ENCODE peak calls at places on chromosomes 6 and 20, in four cellular contexts. C, U, Z and I are unnamed samples.
A peak's percentile ranks its signal among the peaks of the same experiment; 100 is the strongest.

GRCh38 chr6:124368131-124368530 is 564.5 kb downstream of the NKAIN2 start:
- DNase-seq in C (no peak), U (no peak), Z (no peak), I (no peak)

GRCh38 chr6:133646021-133646682 is 242.8 kb upstream of the TCF21 start:
- DNase-seq in C (no peak), U (peak; percentile 81), Z (no peak), I (peak; percentile 84)

GRCh38 chr6:24799541-24799915 is 811 bp upstream of the ARMH2 start:
- DNase-seq in C (no peak), U (no peak), Z (no peak), I (no peak)

GRCh38 chr6:39335780-39336541 is 13.5 kb upstream of the KCNK16 start:
- DNase-seq in C (no peak), U (no peak), Z (peak; percentile 29), I (no peak)

GRCh38 chr6:51301969-51302368 is 483.3 kb downstream of the TFAP2B start:
- DNase-seq in C (no peak), U (no peak), Z (no peak), I (no peak)

GRCh38 chr20:41249781-41250281 is 67.7 kb downstream of the ZHX3 start:
- DNase-seq in C (no peak), U (peak; percentile 29), Z (no peak), I (no peak)

GRCh38 chr6:136158398-136158797 is 91.7 kb downstream of the MTFR2 start:
- DNase-seq in C (no peak), U (peak; percentile 76), Z (no peak), I (no peak)

GRCh38 chr20:25061821-25062530 is 4.0 kb upstream of the ACSS1 start:
- DNase-seq in C (no peak), U (no peak), Z (no peak), I (no peak)

GRCh38 chr6:161429921-161430490 is 156.1 kb upstream of the AGPAT4 start:
- DNase-seq in C (no peak), U (peak; percentile 33), Z (no peak), I (no peak)

GRCh38 chr6:31597006-31597405 is 4.2 kb upstream of the NCR3 start:
- DNase-seq in C (no peak), U (no peak), Z (no peak), I (peak; percentile 40)

GRCh38 chr6:25956231-25956630 is 6.4 kb upstream of the TRIM38 start:
- DNase-seq in C (no peak), U (no peak), Z (no peak), I (no peak)

GRCh38 chr6:43171284-43172126 is 436 bp downstream of the SRF start:
- DNase-seq in C (no peak), U (no peak), Z (no peak), I (no peak)

GRCh38 chr6:146883640-146884531 is 285.1 kb downstream of the ADGB start:
- DNase-seq in C (no peak), U (no peak), Z (no peak), I (no peak)

GRCh38 chr6:122207794-122208193 is 191.7 kb upstream of the HSF2 start:
- DNase-seq in C (no peak), U (peak; percentile 26), Z (no peak), I (no peak)

GRCh38 chr6:36691011-36691410 is 6.6 kb upstream of the RAB44 start:
- DNase-seq in C (no peak), U (no peak), Z (no peak), I (no peak)

GRCh38 chr20:11777861-11778570 is 139.7 kb upstream of the BTBD3 start:
- DNase-seq in C (no peak), U (peak; percentile 13), Z (no peak), I (peak; percentile 50)

GRCh38 chr6:169990095-169991030 is 238.9 kb downstream of the ERMARD start:
- DNase-seq in C (peak; percentile 58), U (no peak), Z (no peak), I (no peak)

GRCh38 chr6:75205776-75206334 is at the start of gene COL12A1:
- DNase-seq in C (peak; percentile 29), U (peak; percentile 99), Z (peak; percentile 70), I (peak; percentile 99)

GRCh38 chr6:92292067-92292466 is 1127.3 kb downstream of the EPHA7 start:
- DNase-seq in C (no peak), U (no peak), Z (no peak), I (no peak)

GRCh38 chr6:506508-506907 is 115.0 kb downstream of the IRF4 start:
- DNase-seq in C (peak; percentile 73), U (no peak), Z (no peak), I (no peak)

GRCh38 chr6:150413768-150414167 is 45.0 kb downstream of the IYD start:
- DNase-seq in C (no peak), U (no peak), Z (no peak), I (no peak)

GRCh38 chr6:47180633-47181032 is 129.1 kb downstream of the TNFRSF21 start:
- DNase-seq in C (no peak), U (peak; percentile 26), Z (no peak), I (peak; percentile 66)

GRCh38 chr6:96522469-96523009 is 933 bp downstream of the UFL1 start:
- DNase-seq in C (no peak), U (peak; percentile 30), Z (no peak), I (peak; percentile 3)

GRCh38 chr20:16434087-16434664 is 139.1 kb downstream of the KIF16B start:
- DNase-seq in C (peak; percentile 26), U (peak; percentile 28), Z (peak; percentile 59), I (no peak)

GRCh38 chr20:25254986-25255680 is 7.2 kb downstream of the PYGB start:
- DNase-seq in C (no peak), U (no peak), Z (peak; percentile 74), I (no peak)

GRCh38 chr20:18276821-18277220 is 11.5 kb upstream of the ZNF133 start:
- DNase-seq in C (peak; percentile 59), U (peak; percentile 76), Z (peak; percentile 80), I (peak; percentile 38)

GRCh38 chr6:66902457-66902856 is 1195.4 kb upstream of the EYS start:
- DNase-seq in C (no peak), U (no peak), Z (no peak), I (no peak)

GRCh38 chr6:38805127-38805655 is 90.1 kb downstream of the DNAH8 start:
- DNase-seq in C (no peak), U (no peak), Z (no peak), I (no peak)

GRCh38 chr20:47568019-47568418 is 66.3 kb downstream of the NCOA3 start:
- DNase-seq in C (no peak), U (peak; percentile 96), Z (peak; percentile 57), I (peak; percentile 92)

GRCh38 chr6:143060806-143061596 is at the start of gene AIG1:
- DNase-seq in C (no peak), U (peak; percentile 57), Z (peak; percentile 79), I (no peak)

GRCh38 chr6:11774392-11774791 is 4.2 kb downstream of the ADTRP start:
- DNase-seq in C (no peak), U (no peak), Z (no peak), I (no peak)

GRCh38 chr20:19757973-19758887 is at the start of gene RIN2:
- DNase-seq in C (peak; percentile 62), U (peak; percentile 85), Z (no peak), I (peak; percentile 74)

GRCh38 chr6:154617175-154617574 is 106.7 kb upstream of the CNKSR3 start:
- DNase-seq in C (no peak), U (no peak), Z (no peak), I (no peak)

GRCh38 chr20:49677777-49678758 is 35.6 kb downstream of the B4GALT5 start:
- DNase-seq in C (no peak), U (no peak), Z (no peak), I (no peak)

GRCh38 chr6:31965700-31966099 is 6.2 kb downstream of the DXO start:
- DNase-seq in C (no peak), U (no peak), Z (no peak), I (no peak)

GRCh38 chr6:4021862-4022715 is 56.8 kb downstream of the FAM217A start:
- DNase-seq in C (no peak), U (peak; percentile 21), Z (no peak), I (peak; percentile 13)

GRCh38 chr6:29487660-29488059 is at the start of gene MAS1L:
- DNase-seq in C (no peak), U (no peak), Z (no peak), I (no peak)

GRCh38 chr6:3546121-3546520 is 89.3 kb upstream of the SLC22A23 start:
- DNase-seq in C (no peak), U (no peak), Z (peak; percentile 90), I (no peak)

DNA sequence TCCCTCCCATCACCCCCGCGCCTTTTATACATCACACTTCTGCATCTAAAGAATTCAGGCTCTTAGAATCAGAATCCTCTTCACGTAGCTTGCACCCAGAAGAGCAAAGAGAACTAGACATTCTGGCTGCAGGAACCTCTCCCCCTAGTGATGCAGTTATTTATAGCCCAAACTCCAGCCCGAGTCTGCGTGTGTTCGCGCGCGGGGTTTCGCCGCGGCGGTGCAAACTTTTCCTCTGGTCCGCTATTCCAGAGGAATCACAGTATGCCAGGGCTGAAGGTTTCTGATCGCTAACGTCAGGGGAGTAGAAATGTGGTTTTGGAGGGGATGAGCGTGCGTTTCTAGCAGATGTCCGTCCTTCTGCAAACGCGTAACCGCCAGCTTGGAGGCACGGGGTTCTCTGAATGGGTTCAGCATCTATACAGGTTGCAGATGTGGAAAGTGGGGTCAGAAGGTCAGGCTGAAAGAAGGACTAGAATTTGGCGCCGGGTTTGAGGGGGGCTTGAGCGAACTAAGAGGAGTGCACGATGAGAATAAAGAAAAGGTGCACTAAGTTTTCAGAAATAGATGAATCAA is 1.9 kb downstream of the EPHA7 start:
- DNase-seq in C (peak; percentile 34), U (peak; percentile 19), Z (no peak), I (no peak)
- TF ChIP-seq CTCF in C (no peak), U (no peak), Z (no peak), I (no peak)

GRCh38 chr20:58498445-58499068 is 16.6 kb downstream of the APCDD1L start:
- DNase-seq in C (no peak), U (no peak), Z (no peak), I (no peak)
- TF ChIP-seq CTCF in C (no peak), U (no peak), Z (no peak), I (no peak)

GRCh38 chr6:160071805-160072687 is 49.6 kb upstream of the SLC22A1 start:
- DNase-seq in C (no peak), U (no peak), Z (no peak), I (no peak)
- TF ChIP-seq CTCF in C (peak; percentile 32), U (no peak), Z (no peak), I (peak; percentile 54)

DNA sequence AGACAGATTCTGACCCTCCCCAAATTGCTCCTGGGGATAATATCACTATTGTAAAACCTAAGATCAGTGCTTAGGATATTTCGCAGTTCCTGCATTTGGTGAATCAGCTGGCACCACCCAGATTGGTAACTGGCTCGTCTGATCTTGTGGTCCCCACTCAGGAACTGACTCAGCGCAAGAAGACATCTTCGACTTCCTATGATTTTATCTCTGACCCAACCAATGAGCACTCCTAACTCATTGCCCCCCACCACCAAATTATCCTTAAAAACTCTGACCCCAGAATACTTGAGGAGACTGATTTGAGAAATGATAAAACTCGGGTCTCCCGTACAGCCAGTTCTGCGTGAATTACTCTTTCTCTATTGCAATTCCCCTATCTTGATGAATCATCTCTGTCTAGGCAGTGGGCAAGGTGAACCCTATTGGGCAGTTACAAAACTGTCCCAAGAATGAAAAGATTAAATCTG is 55.7 kb upstream of the PRND start:
- DNase-seq in C (no peak), U (peak; percentile 56), Z (peak; percentile 26), I (peak; percentile 89)
- TF ChIP-seq CTCF in C (no peak), U (no peak), Z (no peak), I (peak; percentile 49)

GRCh38 chr20:37342231-37343177 is 3.4 kb upstream of the SRC start:
- DNase-seq in C (no peak), U (no peak), Z (no peak), I (no peak)
- TF ChIP-seq CTCF in C (no peak), U (peak; percentile 7), Z (no peak), I (peak; percentile 34)